ENCODE peak calls at places on chromosomes 7 and 10, in ten cellular contexts. L is progenitor cell of endocrine pancreas; Y is glutamatergic neuron; T is brain microvascular endothelial cell; E is CD4-positive, alpha-beta T cell; R is heart right ventricle; V is upper lobe of right lung; B is fibroblast of pulmonary artery; G is HFFc6; W is colonic mucosa. N is an unnamed sample.

GRCh38 chr7:71244023-71244422 is 112.1 kb downstream of the GALNT17 start:
- DNase-seq in G (no peak), Y (no peak), V (no peak), E (no peak), R (peak), L (no peak), W (no peak), T (no peak), B (no peak), N (no peak)

GRCh38 chr10:32960022-32960421 is 2.0 kb upstream of the ITGB1 start:
- DNase-seq in T (no peak), G (no peak), E (no peak), W (no peak), B (no peak), Y (no peak), R (no peak), L (no peak), V (no peak), N (no peak)

GRCh38 chr10:103600325-103600724 is 106.8 kb downstream of the NEURL1 start:
- DNase-seq in E (no peak), L (no peak), R (no peak), B (no peak), G (no peak), Y (no peak), T (no peak), V (no peak), W (no peak), N (no peak)

GRCh38 chr10:43606323-43607198 is at the start of gene ZNF485:
- DNase-seq in B (peak), G (peak), T (peak), R (peak), L (peak), E (peak), W (peak), V (peak), Y (peak), N (peak)

GRCh38 chr7:3082831-3083230 is 39.2 kb upstream of the CARD11 start:
- DNase-seq in W (no peak), E (no peak), Y (no peak), G (no peak), L (no peak), R (no peak), B (no peak), T (no peak), V (no peak), N (no peak)

GRCh38 chr10:10870523-10871241 is 147.0 kb upstream of the CELF2 start:
- DNase-seq in L (no peak), E (no peak), V (no peak), Y (peak), R (no peak), T (no peak), W (no peak), B (no peak), G (no peak), N (no peak)

GRCh38 chr10:83816942-83817341 is 322.4 kb upstream of the GHITM start:
- DNase-seq in B (no peak), Y (no peak), E (no peak), G (no peak), T (no peak), L (no peak), W (no peak), R (no peak), V (no peak), N (no peak)

GRCh38 chr10:110989016-110989415 is 69.6 kb downstream of the SHOC2 start:
- DNase-seq in G (no peak), V (no peak), E (no peak), R (no peak), T (no peak), B (no peak), W (no peak), Y (no peak), L (no peak), N (no peak)

GRCh38 chr7:50397320-50397970 is 52.7 kb downstream of the FIGNL1 start:
- DNase-seq in R (no peak), G (no peak), L (no peak), T (no peak), B (no peak), E (no peak), W (no peak), Y (no peak), V (no peak), N (peak)

GRCh38 chr10:79132681-79133381 is 64.1 kb downstream of the ZMIZ1 start:
- DNase-seq in G (no peak), Y (peak), B (no peak), W (no peak), E (no peak), L (no peak), V (no peak), T (no peak), R (no peak), N (no peak)

DNA sequence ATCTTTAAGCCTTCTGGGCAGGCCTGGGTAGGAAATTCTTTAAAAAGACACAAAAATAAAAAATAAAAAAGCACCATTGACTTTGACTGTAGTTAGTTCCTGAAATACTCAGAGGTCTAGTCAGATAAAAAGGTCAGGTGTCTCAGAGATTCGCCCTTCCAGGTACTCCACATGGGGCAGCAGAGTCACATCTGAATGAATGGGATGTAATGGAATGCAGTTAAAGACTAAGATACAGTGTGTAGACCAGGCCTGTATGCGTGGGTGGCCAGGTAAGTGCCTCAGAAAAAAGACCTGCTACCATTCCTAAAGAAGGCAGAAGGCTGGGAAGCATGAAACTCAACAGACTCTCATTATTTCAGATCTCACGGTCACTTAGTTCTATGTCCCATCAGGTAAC is 68.6 kb upstream of the SEM1 start:
- DNase-seq in B (no peak), L (no peak), R (no peak), G (no peak), Y (no peak), V (no peak), W (no peak), T (no peak), E (no peak), N (no peak)
- TF ChIP-seq CTCF in B (no peak), L (peak), R (no peak), G (no peak), Y (no peak), V (no peak), W (no peak), T (peak), E (no peak), N (no peak)

GRCh38 chr10:30027057-30028005 is 32.1 kb downstream of the JCAD start:
- DNase-seq in V (peak), Y (no peak), R (peak), W (peak), G (no peak), L (no peak), E (peak), B (peak), T (peak), N (peak)
- TF ChIP-seq CTCF in V (peak), Y (no peak), R (peak), W (no peak), G (no peak), L (no peak), E (peak), B (no peak), T (peak), N (peak)

GRCh38 chr7:141071260-141071854 is 2.5 kb upstream of the TMEM178B start:
- DNase-seq in L (peak), R (peak), T (no peak), G (no peak), W (no peak), E (peak), Y (peak), V (no peak), B (no peak), N (peak)
- TF ChIP-seq CTCF in L (peak), R (no peak), T (peak), G (no peak), W (no peak), E (peak), Y (peak), V (peak), B (no peak), N (no peak)

DNA sequence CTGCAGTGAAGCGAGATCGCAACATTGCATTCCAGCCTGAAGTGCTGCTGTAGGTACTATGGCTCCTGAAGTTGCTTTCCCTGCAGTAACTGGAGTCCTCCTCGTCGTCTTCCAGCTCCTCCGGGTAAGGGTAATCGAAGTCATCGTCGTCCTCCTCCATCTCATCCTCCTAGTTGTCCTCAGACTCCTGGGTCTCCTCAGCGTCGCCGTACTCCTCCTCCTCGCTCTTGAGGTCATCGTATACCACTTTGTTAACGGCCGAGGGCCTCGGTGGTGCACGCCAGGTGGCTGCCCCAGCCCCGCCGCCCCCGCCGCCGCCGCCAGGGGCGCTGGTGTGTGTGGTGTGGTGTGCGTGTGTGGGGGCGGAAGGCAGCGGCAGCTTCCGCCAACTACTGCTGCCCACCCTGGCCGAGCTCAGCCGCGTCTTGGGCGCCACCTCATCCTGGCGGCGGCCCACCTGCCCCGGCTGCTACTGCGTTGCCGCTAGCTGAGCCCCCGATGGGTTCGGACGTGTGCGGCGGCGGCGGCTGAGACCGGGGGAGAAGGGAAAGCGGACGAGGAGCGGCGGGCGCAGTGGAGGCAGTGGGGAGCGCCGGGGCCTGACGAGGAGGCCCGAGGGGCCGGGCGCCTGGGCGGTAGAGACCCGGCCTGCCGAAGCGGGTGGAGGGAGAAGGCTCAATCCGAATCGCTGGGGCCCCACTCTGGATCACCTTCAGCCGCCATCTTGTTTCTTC is 11.8 kb upstream of the ACBD5 start:
- DNase-seq in R (peak), V (peak), B (peak), G (no peak), Y (peak), T (peak), W (peak), L (peak), E (peak), N (peak)
- TF ChIP-seq CTCF in R (peak), V (peak), B (peak), G (peak), Y (peak), T (peak), W (peak), L (peak), E (peak), N (peak)

DNA sequence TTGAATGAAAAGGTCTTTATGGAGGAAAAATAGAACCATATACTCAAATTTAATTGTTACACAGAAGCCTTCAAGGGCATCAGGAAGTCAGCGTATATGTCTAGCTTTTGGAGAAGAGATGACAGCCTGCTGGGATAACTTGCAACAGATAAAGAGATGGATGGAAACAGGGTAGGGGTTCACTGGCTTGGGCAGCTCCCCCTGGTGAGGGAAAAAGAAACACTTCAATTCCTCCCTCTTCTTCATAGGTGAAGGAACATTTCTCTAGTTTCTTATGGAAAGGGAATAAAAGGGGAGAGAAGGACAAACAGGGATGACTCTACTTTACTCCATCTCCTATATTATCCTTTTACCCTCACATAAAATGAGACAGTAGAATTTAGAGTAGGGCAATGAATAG is 635.7 kb downstream of the PHTF2 start:
- DNase-seq in G (no peak), Y (no peak), T (no peak), V (no peak), E (no peak), L (no peak), R (no peak), W (no peak), B (no peak), N (no peak)
- TF ChIP-seq CTCF in G (peak), Y (no peak), T (peak), V (no peak), E (no peak), L (no peak), R (no peak), W (no peak), B (no peak), N (no peak)

GRCh38 chr7:101995121-101995520 is 177.7 kb downstream of the CUX1 start:
- DNase-seq in T (no peak), V (no peak), L (no peak), Y (no peak), G (no peak), E (no peak), B (no peak), W (no peak), R (no peak), N (no peak)

GRCh38 chr7:101998029-101998903 is 180.8 kb downstream of the CUX1 start:
- DNase-seq in T (no peak), Y (no peak), E (no peak), L (no peak), G (no peak), R (no peak), B (no peak), W (no peak), V (no peak), N (no peak)

GRCh38 chr7:101996876-101997275 is 179.4 kb downstream of the CUX1 start:
- DNase-seq in Y (no peak), B (no peak), G (no peak), R (no peak), L (no peak), W (no peak), E (no peak), V (no peak), T (no peak), N (no peak)

GRCh38 chr7:101998904-101999236 is 181.4 kb downstream of the CUX1 start:
- DNase-seq in L (no peak), W (no peak), V (no peak), Y (peak), B (no peak), G (no peak), E (no peak), T (no peak), R (no peak), N (no peak)

GRCh38 chr7:101996131-101996691 is 178.8 kb downstream of the CUX1 start:
- DNase-seq in E (no peak), W (no peak), Y (no peak), T (no peak), B (no peak), R (no peak), V (no peak), G (no peak), L (no peak), N (no peak)
- TF ChIP-seq CTCF in E (no peak), W (no peak), Y (no peak), T (no peak), B (no peak), R (no peak), V (no peak), G (no peak), L (no peak), N (no peak)

DNA sequence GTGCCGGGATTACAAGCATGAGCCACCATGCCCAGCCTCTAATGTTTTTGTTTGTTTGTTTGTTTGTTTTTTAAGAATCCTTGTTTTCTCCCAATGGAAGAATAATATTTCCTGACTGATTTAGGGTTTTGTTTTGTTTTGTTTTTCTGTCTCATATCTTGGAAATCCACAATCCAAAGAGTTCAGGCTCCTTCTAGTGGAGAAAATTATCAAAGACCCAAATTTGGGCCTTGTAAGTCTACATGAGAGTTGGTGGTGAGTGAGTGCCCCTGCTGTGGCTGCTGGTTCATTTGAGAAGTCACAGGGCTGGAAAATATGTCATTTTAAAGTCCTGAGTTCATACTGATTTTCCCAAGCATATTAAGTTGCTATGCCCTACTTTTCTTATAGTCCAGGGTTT is 33.5 kb upstream of the KLHL7 start:
- DNase-seq in W (no peak), Y (no peak), E (no peak), R (no peak), L (no peak), T (no peak), V (no peak), B (peak), G (peak), N (no peak)
- TF ChIP-seq CTCF in W (no peak), Y (no peak), E (no peak), R (peak), L (no peak), T (peak), V (peak), B (peak), G (peak), N (peak)

GRCh38 chr7:128941946-128942526 is 4.3 kb downstream of the IRF5 start:
- DNase-seq in L (no peak), G (no peak), Y (no peak), E (no peak), T (no peak), V (peak), B (no peak), W (no peak), R (no peak), N (no peak)

GRCh38 chr7:128941323-128941890 is 3.7 kb downstream of the IRF5 start:
- DNase-seq in B (no peak), W (no peak), L (no peak), E (no peak), Y (no peak), T (no peak), V (no peak), G (no peak), R (no peak), N (no peak)

GRCh38 chr7:128939861-128940410 is 2.2 kb downstream of the IRF5 start:
- DNase-seq in V (peak), B (no peak), W (no peak), Y (no peak), R (no peak), E (no peak), G (no peak), L (no peak), T (no peak), N (peak)

GRCh38 chr7:128939075-128939860 is 1.5 kb downstream of the IRF5 start:
- DNase-seq in T (no peak), E (no peak), B (no peak), G (no peak), V (peak), R (no peak), Y (no peak), W (no peak), L (no peak), N (peak)

DNA sequence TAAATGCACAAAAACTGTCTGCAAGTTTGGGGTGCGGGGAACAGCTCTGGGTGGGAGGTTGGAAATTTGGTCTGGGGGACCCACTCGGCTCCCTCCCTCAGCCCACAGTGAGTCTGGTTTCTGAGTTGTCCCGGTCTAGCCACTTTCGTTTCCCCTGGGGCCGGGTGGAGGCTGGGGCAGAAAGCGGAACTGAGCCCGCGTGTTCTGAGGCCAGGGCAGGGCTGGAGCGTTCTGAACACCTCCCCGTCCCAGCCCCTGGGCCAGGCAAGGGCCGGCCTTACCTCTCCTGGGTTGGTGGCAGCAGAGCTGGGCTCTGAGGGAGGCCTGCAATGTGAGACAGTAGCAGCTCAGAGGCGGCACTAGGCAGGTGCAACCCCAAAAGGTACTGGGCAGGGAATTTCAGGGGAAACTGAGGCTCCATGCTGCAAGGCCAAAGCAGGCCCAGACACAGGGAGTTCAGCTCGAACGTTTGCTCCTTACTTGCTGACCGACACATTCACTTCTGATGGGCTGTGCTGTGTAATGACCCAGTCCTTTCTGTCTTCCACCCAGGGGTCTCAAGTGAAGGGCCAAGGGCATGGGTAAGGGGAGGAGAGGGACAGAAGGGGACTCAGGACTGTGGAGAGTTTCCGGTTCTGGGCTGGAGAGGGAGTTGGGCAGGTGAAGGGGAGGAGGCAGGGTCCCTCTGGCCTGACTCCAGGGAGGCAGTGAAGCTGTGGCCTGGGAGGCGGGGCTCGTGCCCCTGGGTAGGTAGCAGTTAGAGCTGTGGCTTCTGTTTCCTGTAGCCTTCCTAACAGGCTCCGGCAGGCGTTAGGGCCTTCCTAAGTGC is 3.0 kb downstream of the IRF5 start:
- DNase-seq in B (no peak), E (no peak), Y (no peak), T (no peak), V (peak), W (peak), L (no peak), R (peak), G (no peak), N (peak)
- TF ChIP-seq CTCF in B (no peak), E (no peak), Y (no peak), T (no peak), V (no peak), W (no peak), L (no peak), R (no peak), G (no peak), N (no peak)

GRCh38 chr7:104267701-104268368 is 60.0 kb upstream of the ORC5 start:
- DNase-seq in Y (no peak), E (no peak), V (no peak), G (peak), T (peak), R (no peak), L (no peak), W (no peak), B (peak), N (no peak)
- TF ChIP-seq CTCF in Y (peak), E (no peak), V (peak), G (peak), T (peak), R (peak), L (peak), W (no peak), B (peak), N (no peak)